ENCODE peak calls at places on chromosomes 5 and 9, in nine cellular contexts. C is left cardiac atrium; V is mesenteric fat pad; Y is hypothalamus; G is choroid plexus epithelial cell; D is IMR-90; Q is SK-N-DZ; H is dorsolateral prefrontal cortex; L is CD4-positive, alpha-beta memory T cell. M is an unnamed sample.

GRCh38 chr9:80501635-80502034 is 929.9 kb downstream of the TLE4 start:
- DNase-seq in D (peak; percentile 67), G (peak; percentile 71), Y (no peak), Q (no peak), L (no peak), H (no peak), V (no peak), C (no peak), M (no peak)

GRCh38 chr5:9498541-9499497 is 47.1 kb downstream of the SEMA5A start:
- DNase-seq in H (no peak), L (no peak), D (peak; percentile 20), C (no peak), G (peak; percentile 67), V (no peak), Q (peak; percentile 49), Y (no peak), M (no peak)

GRCh38 chr9:135992486-135993408 is 31.6 kb upstream of the UBAC1 start:
- DNase-seq in G (peak; percentile 86), Q (peak; percentile 71), Y (no peak), V (peak; percentile 94), D (peak; percentile 84), H (no peak), C (peak; percentile 93), L (peak; percentile 34), M (peak; percentile 21)

GRCh38 chr9:111038336-111039202 is at the start of gene LPAR1:
- DNase-seq in V (no peak), Q (peak; percentile 71), Y (no peak), G (peak; percentile 66), C (peak; percentile 66), H (no peak), D (peak; percentile 78), L (no peak), M (no peak)

GRCh38 chr5:42655982-42656660 is 100.5 kb upstream of the CCDC152 start:
- DNase-seq in L (no peak), C (no peak), Y (no peak), Q (no peak), H (no peak), D (no peak), G (peak; percentile 53), V (no peak), M (no peak)

GRCh38 chr9:133090187-133090586 is 28.4 kb downstream of the CEL start:
- DNase-seq in L (no peak), C (no peak), D (no peak), G (no peak), Y (no peak), V (no peak), Q (peak; percentile 82), H (no peak), M (no peak)

GRCh38 chr5:159456722-159457462 is 126.6 kb upstream of the IL12B start:
- DNase-seq in G (no peak), L (no peak), Y (no peak), Q (no peak), V (no peak), C (no peak), D (peak; percentile 59), H (no peak), M (no peak)

GRCh38 chr5:139971202-139971725 is 71.8 kb downstream of the NRG2 start:
- DNase-seq in L (no peak), G (no peak), Y (no peak), D (no peak), V (no peak), H (peak; percentile 46), Q (no peak), C (no peak), M (no peak)

GRCh38 chr5:14105717-14106435 is 37.3 kb upstream of the TRIO start:
- DNase-seq in G (peak; percentile 91), H (no peak), V (no peak), L (no peak), D (peak; percentile 95), Q (no peak), Y (no peak), C (peak; percentile 27), M (no peak)

GRCh38 chr5:150525163-150525562 is 17.2 kb downstream of the NDST1 start:
- DNase-seq in D (no peak), Q (no peak), H (no peak), C (no peak), Y (no peak), G (no peak), V (no peak), L (no peak), M (no peak)

GRCh38 chr5:175718401-175719108 is 60.7 kb downstream of the HRH2 start:
- DNase-seq in Q (no peak), H (no peak), L (peak; percentile 45), C (peak; percentile 62), D (no peak), G (peak; percentile 29), Y (no peak), V (peak; percentile 89), M (no peak)

GRCh38 chr5:14249258-14250093 is 106.3 kb downstream of the TRIO start:
- DNase-seq in C (no peak), L (no peak), Y (no peak), H (no peak), V (no peak), G (no peak), D (no peak), Q (peak; percentile 77), M (no peak)

GRCh38 chr9:89663264-89663970 is 58.6 kb downstream of the GADD45G start:
- DNase-seq in H (no peak), Y (no peak), V (no peak), C (no peak), L (no peak), G (no peak), Q (no peak), D (no peak), M (no peak)

GRCh38 chr5:147949711-147950573 is 43.6 kb upstream of the C5orf46 start:
- DNase-seq in L (no peak), Y (no peak), H (no peak), C (no peak), D (peak; percentile 39), Q (peak; percentile 49), V (no peak), G (peak; percentile 68), M (no peak)

GRCh38 chr5:80254767-80255424 is 952 bp downstream of the SERINC5 start:
- DNase-seq in D (peak; percentile 28), G (peak; percentile 48), V (no peak), Q (no peak), Y (no peak), L (peak; percentile 58), H (peak; percentile 21), C (no peak), M (peak; percentile 15)

GRCh38 chr9:92378825-92379535 is 25.4 kb downstream of the OGN start:
- DNase-seq in L (peak; percentile 12), Y (no peak), H (no peak), C (no peak), V (no peak), D (peak; percentile 57), Q (no peak), G (no peak), M (no peak)

GRCh38 chr9:135772056-135773042 is 70.4 kb downstream of the KCNT1 start:
- DNase-seq in L (no peak), C (no peak), Q (no peak), D (no peak), G (no peak), Y (no peak), V (no peak), H (peak; percentile 19), M (no peak)

GRCh38 chr5:683619-684481 is 9.3 kb downstream of the TPPP start:
- DNase-seq in Y (no peak), L (no peak), V (peak; percentile 92), C (peak; percentile 39), G (no peak), Q (no peak), D (no peak), H (no peak), M (no peak)

GRCh38 chr9:89811356-89811755 is 206.5 kb downstream of the GADD45G start:
- DNase-seq in Y (no peak), L (no peak), G (no peak), H (no peak), C (no peak), Q (no peak), D (no peak), V (no peak), M (no peak)

GRCh38 chr9:88742483-88742882 is 207.5 kb downstream of the NXNL2 start:
- DNase-seq in Q (no peak), G (peak; percentile 65), L (no peak), D (peak; percentile 55), H (no peak), C (peak; percentile 55), Y (no peak), V (no peak), M (no peak)

GRCh38 chr5:58241383-58241782 is 218.5 kb downstream of the PLK2 start:
- DNase-seq in H (no peak), L (no peak), Y (no peak), Q (no peak), C (peak; percentile 51), G (no peak), D (peak; percentile 20), V (no peak), M (no peak)

GRCh38 chr5:115599502-115599901 is 2.8 kb downstream of the TICAM2 start:
- DNase-seq in V (no peak), Q (no peak), G (peak; percentile 83), D (peak; percentile 56), C (no peak), L (no peak), H (no peak), Y (no peak), M (peak; percentile 14)

GRCh38 chr9:130666393-130667116 is 2.2 kb downstream of the PRDM12 start:
- DNase-seq in L (no peak), D (no peak), Q (no peak), G (no peak), V (no peak), C (no peak), Y (no peak), H (no peak), M (no peak)

GRCh38 chr5:174596429-174596828 is 128.0 kb upstream of the MSX2 start:
- DNase-seq in H (no peak), Y (no peak), D (peak; percentile 58), Q (no peak), G (peak; percentile 48), V (no peak), L (no peak), C (no peak), M (no peak)

GRCh38 chr9:19754921-19755320 is 33.9 kb downstream of the SLC24A2 start:
- DNase-seq in D (no peak), V (no peak), H (no peak), Y (no peak), C (no peak), G (no peak), L (no peak), Q (no peak), M (no peak)